ENCODE peak calls at places on chromosomes 16 and 17, in nine cellular contexts. R is K562, O is ovary, U is Peyer's patch, T is AG04450, Q is thyroid gland, H is mucosa of descending colon, Y is A549, I is aorta. E is an unnamed sample. For H3K9me3, the result is how much of the 10 kb centered on the place peaks cover.

GRCh38 chr16:47644166-47644565 is 183.0 kb downstream of the PHKB start:
- DNase-seq in Q (no peak), H (no peak), U (no peak), T (peak), R (no peak), O (no peak), I (no peak), Y (no peak), E (no peak)

GRCh38 chr16:7331997-7332396 is 648 bp upstream of the RBFOX1 start:
- DNase-seq in R (no peak), H (no peak), U (no peak), Q (no peak), I (no peak), T (no peak), Y (no peak), O (no peak), E (no peak)

GRCh38 chr17:74737299-74738050 is 419 bp downstream of the RAB37 start:
- DNase-seq in Y (peak), U (peak), R (peak), I (no peak), O (no peak), H (peak), Q (no peak), T (no peak), E (peak)

GRCh38 chr17:41763327-41763726 is 23.2 kb downstream of the JUP start:
- DNase-seq in R (no peak), T (no peak), O (no peak), I (no peak), H (no peak), Y (no peak), Q (no peak), U (no peak), E (no peak)

GRCh38 chr17:15510361-15510760 is 42.9 kb upstream of the CDRT4 start:
- DNase-seq in Y (peak), I (no peak), O (no peak), R (no peak), Q (no peak), H (no peak), T (no peak), U (no peak), E (no peak)

GRCh38 chr17:80938556-80938955 is 53.1 kb upstream of the CHMP6 start:
- DNase-seq in H (no peak), Q (no peak), O (no peak), U (no peak), R (no peak), Y (no peak), I (peak), T (no peak), E (no peak)

GRCh38 chr17:35879748-35880654 is at the start of gene CCL5:
- DNase-seq in I (no peak), O (no peak), R (peak), T (no peak), Y (no peak), U (peak), Q (no peak), H (peak), E (no peak)

GRCh38 chr16:1048442-1049112 is 24.0 kb upstream of the SSTR5 start:
- DNase-seq in U (no peak), R (peak), T (no peak), H (no peak), Y (peak), Q (no peak), I (no peak), O (no peak), E (no peak)

GRCh38 chr17:59392973-59393679 is 61.7 kb downstream of the YPEL2 start:
- DNase-seq in Q (no peak), T (no peak), O (no peak), I (no peak), H (no peak), Y (no peak), U (no peak), R (no peak), E (no peak)

DNA sequence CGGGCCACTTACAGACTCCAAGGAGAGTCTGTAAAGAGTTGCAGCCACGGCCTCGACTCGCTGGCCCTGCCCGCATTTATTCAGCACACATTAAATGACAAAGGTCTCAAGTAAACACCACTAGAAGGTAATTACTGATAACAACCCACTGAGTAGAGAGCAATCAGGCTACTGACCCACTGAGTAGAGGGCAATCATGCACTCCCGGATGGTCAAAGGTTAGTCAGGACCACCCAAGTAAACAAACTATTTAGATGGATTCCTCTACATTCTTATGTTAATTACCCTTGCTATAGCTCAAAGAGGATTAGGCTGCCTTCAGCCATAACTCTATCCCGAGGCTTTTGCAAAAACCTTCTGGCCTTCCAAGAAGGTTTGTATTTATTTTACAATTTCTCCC is 30.7 kb upstream of the ZNF267 start:
- DNase-seq in I (no peak), R (no peak), H (no peak), Q (no peak), O (no peak), Y (no peak), U (no peak), T (no peak), E (no peak)
- H3K9me3 ChIP-seq in I (under half), R (under half), H (under half), Q (under half), O (under half), Y (under half), U (under half), T (under half), E (under half)

GRCh38 chr16:35352431-35352830 is 1893.0 kb downstream of the TP53TG3F start:
- DNase-seq in R (no peak), H (peak), U (no peak), Y (no peak), O (no peak), I (no peak), Q (no peak), T (no peak), E (no peak)
- H3K9me3 ChIP-seq in R (under half), H (half or more), U (under half), Y (under half), O (under half), I (under half), Q (under half), T (under half), E (under half)

DNA sequence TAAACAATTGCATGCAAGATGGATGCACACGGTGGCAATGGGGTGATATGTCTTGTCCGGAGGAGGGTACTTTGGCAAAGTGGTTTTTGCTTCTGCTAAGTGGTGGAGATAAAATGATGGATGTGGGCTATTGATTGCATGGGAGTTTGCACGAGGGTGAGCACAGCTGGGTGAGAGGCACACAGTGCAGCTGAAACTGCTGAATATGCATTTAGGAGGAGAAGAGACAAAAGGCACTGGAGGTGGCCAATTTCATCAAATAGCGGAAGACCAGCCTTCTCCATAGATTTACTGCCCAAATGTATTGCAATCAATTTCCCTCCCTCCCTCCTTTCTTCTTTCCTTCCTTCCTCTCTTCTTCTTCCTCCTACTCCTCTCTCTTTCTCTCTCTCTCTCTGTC is 414.4 kb upstream of the EEF2KMT start:
- DNase-seq in R (no peak), Y (no peak), I (no peak), U (no peak), Q (no peak), O (no peak), T (no peak), H (no peak), E (no peak)
- H3K9me3 ChIP-seq in R (under half), Y (under half), I (under half), U (under half), Q (under half), O (under half), T (half or more), H (under half), E (under half)

GRCh38 chr16:35414563-35414962 is 1955.2 kb downstream of the TP53TG3F start:
- DNase-seq in I (no peak), O (no peak), Y (no peak), U (no peak), Q (no peak), R (no peak), H (no peak), T (no peak), E (no peak)
- H3K9me3 ChIP-seq in I (under half), O (under half), Y (under half), U (under half), Q (under half), R (under half), H (half or more), T (under half), E (under half)

GRCh38 chr17:53668854-53669253 is 153.9 kb upstream of the KIF2B start:
- DNase-seq in U (no peak), O (no peak), Y (no peak), Q (no peak), H (no peak), R (no peak), I (no peak), T (no peak), E (no peak)
- H3K9me3 ChIP-seq in U (under half), O (under half), Y (under half), Q (under half), H (under half), R (under half), I (under half), T (under half), E (under half)

DNA sequence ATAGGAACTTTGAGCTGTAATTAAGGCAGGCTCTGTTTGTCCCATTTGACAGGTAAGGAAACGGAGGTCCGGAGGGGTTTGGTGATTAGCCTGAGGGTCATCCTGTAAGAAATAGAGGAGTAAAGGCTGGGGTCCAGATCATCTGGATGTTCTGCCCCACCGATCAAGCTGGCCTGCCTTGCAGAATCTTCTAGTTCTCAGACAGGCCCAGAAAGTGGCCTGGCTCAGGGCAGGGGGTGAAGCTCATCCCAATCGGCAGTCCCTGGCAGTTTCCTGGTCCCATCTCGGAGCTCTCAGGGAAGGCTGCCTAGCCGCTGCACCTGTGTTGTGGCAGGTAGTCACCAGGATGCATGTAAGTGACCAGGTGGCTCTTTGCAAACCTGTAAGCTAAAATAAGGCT is 4.2 kb downstream of the PIMREG start:
- DNase-seq in Y (no peak), O (no peak), Q (no peak), T (no peak), H (no peak), R (no peak), I (no peak), U (no peak), E (no peak)
- H3K9me3 ChIP-seq in Y (under half), O (under half), Q (under half), T (under half), H (under half), R (under half), I (under half), U (under half), E (under half)

GRCh38 chr16:74485916-74486315 is 64.6 kb upstream of the CLEC18B start:
- DNase-seq in Q (no peak), I (no peak), T (no peak), Y (no peak), H (no peak), U (no peak), R (no peak), O (no peak), E (no peak)

GRCh38 chr16:74492976-74493375 is 71.7 kb upstream of the CLEC18B start:
- DNase-seq in Q (no peak), R (no peak), Y (no peak), I (no peak), H (no peak), U (no peak), O (no peak), T (no peak), E (no peak)

DNA sequence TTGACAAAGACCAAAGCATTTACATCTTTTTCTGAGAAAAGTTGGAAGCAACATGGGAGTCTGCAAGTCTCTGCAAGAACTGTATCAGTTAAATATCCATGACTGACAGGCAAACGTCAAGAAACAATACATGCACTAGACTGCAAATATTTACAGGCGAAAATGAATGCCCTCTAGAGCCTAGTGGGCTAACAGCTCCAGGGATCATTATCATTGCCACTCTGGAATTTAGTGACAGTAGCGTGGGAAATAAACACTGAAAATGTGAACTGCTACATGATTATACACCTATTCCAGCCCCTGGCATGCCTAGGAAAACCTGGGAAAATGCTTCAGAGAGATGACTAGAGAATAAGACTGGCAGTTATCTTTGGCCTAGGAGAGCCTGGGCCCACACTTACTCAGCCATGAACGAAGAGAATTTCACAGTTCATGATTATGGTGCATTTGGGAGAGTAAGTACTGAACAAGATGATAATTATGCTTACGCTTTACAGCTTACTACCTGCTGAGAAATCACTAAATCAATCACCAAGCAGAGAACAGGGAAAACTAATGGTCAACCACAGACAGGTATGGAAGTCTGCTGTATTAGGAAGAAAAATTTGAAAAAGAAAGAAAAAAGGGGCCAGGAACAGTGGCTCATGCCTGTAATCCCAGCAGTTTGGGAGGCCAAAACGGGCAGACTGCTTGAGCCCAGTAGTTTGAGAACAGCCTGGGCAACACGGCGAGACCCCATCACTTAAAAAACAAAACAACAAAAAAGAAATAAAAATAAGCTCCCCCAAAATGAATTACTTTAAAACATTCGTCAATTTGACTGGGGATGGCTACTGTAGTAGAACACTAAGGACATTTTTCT is 66.6 kb upstream of the CLEC18B start:
- DNase-seq in H (no peak), U (no peak), R (no peak), O (no peak), Q (no peak), T (no peak), Y (no peak), I (no peak), E (no peak)
- H3K9me3 ChIP-seq in H (under half), U (under half), R (under half), O (under half), Q (under half), T (under half), Y (under half), I (under half), E (under half)

E was measured in T-helper 17 cell.